ENCODE peak calls at places on chromosome 14, in six cellular contexts. K, N, B, X, P and O are unnamed samples.

GRCh38 chr14:67609642-67610310 is 9.7 kb upstream of the PIGH start:
- DNase-seq in K (no peak), N (no peak), B (no peak), P (no peak), X (no peak), O (no peak)

GRCh38 chr14:103549361-103550311 is 12.8 kb downstream of the BAG5 start:
- DNase-seq in K (no peak), B (no peak), X (no peak), N (no peak), P (no peak), O (no peak)

GRCh38 chr14:22547309-22547947 is 41.6 kb downstream of the DAD1 start:
- DNase-seq in B (peak; percentile 30), N (no peak), K (no peak), X (no peak), P (no peak), O (no peak)

GRCh38 chr14:22906073-22906472 is 12.9 kb downstream of the RBM23 start:
- DNase-seq in N (no peak), B (no peak), X (no peak), K (no peak), P (no peak), O (no peak)

GRCh38 chr14:37864861-37865718 is 269.7 kb downstream of the TTC6 start:
- DNase-seq in B (no peak), N (peak; percentile 68), X (no peak), P (no peak), K (no peak), O (no peak)

GRCh38 chr14:78022059-78022458 is 148.1 kb upstream of the NRXN3 start:
- DNase-seq in K (peak; percentile 80), N (peak; percentile 67), P (no peak), B (peak; percentile 85), X (peak; percentile 73), O (peak; percentile 30)

GRCh38 chr14:101965145-101965531 is 765 bp downstream of the DYNC1H1 start:
- DNase-seq in B (peak; percentile 71), X (peak; percentile 72), N (peak; percentile 71), K (peak; percentile 86), P (peak; percentile 83), O (no peak)

GRCh38 chr14:92481386-92481785 is 32.2 kb upstream of the RIN3 start:
- DNase-seq in N (no peak), B (no peak), K (no peak), P (no peak), X (no peak), O (no peak)

GRCh38 chr14:101470266-101470665 is 91.0 kb upstream of the DIO3 start:
- DNase-seq in P (no peak), N (peak; percentile 14), B (no peak), K (peak; percentile 59), X (no peak), O (no peak)